ENCODE peak calls at places on chromosomes 5 and 9, in ten cellular contexts. J is upper lobe of right lung, Y is fibroblast of lung, V is D721Med, H is fibroblast of pulmonary artery, L is kidney, G is HCT116, Q is nephron progenitor cell, U is tibial artery, K is Calu3. S is an unnamed sample.

GRCh38 chr5:126898223-126898622 is 121.3 kb downstream of the LMNB1 start:
- DNase-seq in J (no peak), Q (no peak), H (no peak), Y (no peak), V (no peak), U (no peak), L (no peak), G (no peak), K (no peak), S (no peak)

GRCh38 chr9:108996653-108997052 is 16.6 kb downstream of the CTNNAL1 start:
- DNase-seq in U (no peak), J (no peak), V (no peak), Q (no peak), G (no peak), L (no peak), H (peak; percentile 56), Y (no peak), K (no peak), S (no peak)

GRCh38 chr5:134510970-134511795 is 14.3 kb upstream of the JADE2 start:
- DNase-seq in G (no peak), V (no peak), H (peak; percentile 43), J (no peak), Q (no peak), K (peak; percentile 91), Y (no peak), L (peak; percentile 74), U (no peak), S (peak; percentile 28)

GRCh38 chr9:112884086-112884485 is 6.6 kb downstream of the SLC46A2 start:
- DNase-seq in Q (peak; percentile 33), G (no peak), U (no peak), K (no peak), L (no peak), Y (no peak), V (no peak), J (no peak), H (peak; percentile 38), S (peak; percentile 10)

GRCh38 chr9:14051459-14051858 is 262.5 kb downstream of the NFIB start:
- DNase-seq in U (no peak), Q (no peak), H (peak; percentile 40), J (no peak), L (no peak), G (no peak), V (no peak), K (no peak), Y (peak; percentile 57), S (no peak)

GRCh38 chr5:172897691-172898512 is 61.3 kb upstream of the RPL26L1 start:
- DNase-seq in H (peak; percentile 80), V (no peak), J (no peak), L (no peak), Y (peak; percentile 82), K (no peak), G (no peak), U (no peak), Q (peak; percentile 12), S (peak; percentile 92)

GRCh38 chr5:131716650-131717049 is 80.2 kb downstream of the FNIP1 start:
- DNase-seq in L (no peak), Q (no peak), G (no peak), Y (no peak), U (no peak), H (no peak), J (no peak), V (no peak), K (no peak), S (no peak)

GRCh38 chr5:79806741-79807140 is 117.1 kb downstream of the CMYA5 start:
- DNase-seq in K (no peak), J (no peak), Y (no peak), U (no peak), Q (no peak), L (no peak), H (peak; percentile 7), G (no peak), V (no peak), S (no peak)

GRCh38 chr5:33257807-33258491 is 182.8 kb upstream of the TARS1 start:
- DNase-seq in U (no peak), G (peak; percentile 3), V (no peak), H (peak; percentile 81), J (no peak), Q (no peak), Y (peak; percentile 82), K (no peak), L (no peak), S (peak; percentile 78)

GRCh38 chr5:72855821-72856220 is 39.4 kb downstream of the TNPO1 start:
- DNase-seq in Y (no peak), L (no peak), K (no peak), H (no peak), U (no peak), V (no peak), Q (no peak), J (no peak), G (no peak), S (no peak)

DNA sequence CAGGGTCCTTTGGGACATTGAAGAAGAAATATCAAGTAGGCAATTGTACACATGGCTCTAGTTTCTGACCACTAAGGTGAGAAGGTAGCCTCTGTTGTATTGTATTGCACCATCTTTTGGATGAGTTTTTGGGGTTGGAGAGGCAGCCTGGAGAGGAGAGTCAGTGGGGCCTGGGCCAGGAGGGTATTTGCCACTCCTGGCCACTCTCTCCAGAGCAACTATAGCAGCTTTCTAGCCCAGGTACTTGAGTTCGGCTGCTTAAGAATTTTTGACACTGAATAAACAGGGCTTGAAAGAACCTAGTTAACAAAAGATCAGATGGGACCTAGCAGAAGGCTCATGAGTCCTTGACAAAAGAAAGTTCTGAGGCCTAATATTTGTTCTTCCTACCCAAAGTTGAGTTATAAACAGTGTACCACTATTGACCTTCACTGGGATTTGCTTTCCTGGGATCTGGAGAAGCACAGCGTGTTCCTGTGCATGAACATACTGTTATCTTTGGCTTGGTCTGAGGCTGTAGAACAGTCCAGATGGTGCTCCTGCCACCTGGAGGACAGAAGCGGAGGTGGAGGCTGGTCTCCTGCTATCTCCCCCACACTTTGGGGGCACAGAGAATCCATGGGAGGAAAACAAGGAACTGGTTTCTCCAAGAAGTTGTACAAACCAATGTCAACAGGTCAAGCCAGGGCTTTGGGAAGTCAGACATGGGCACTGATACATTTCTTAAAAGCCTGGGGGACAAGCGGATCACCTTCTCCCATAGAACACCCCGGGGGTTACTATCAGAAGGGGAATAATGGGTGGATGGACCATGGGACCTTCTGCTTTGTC is 110.4 kb upstream of the LIFR start:
- DNase-seq in Q (no peak), G (peak; percentile 19), K (peak; percentile 52), Y (peak; percentile 75), J (peak; percentile 65), L (no peak), U (peak; percentile 63), V (no peak), H (peak; percentile 72), S (peak; percentile 36)
- TF ChIP-seq CTCF in Q (peak; percentile 24), G (peak; percentile 67), K (peak; percentile 54), Y (peak; percentile 41), J (peak; percentile 62), L (peak; percentile 65), U (peak; percentile 74), V (peak; percentile 41), H (peak; percentile 85), S (peak; percentile 80)

GRCh38 chr5:150565868-150566267 is 57.9 kb downstream of the NDST1 start:
- DNase-seq in Q (no peak), V (no peak), H (no peak), Y (no peak), K (no peak), G (no peak), L (no peak), U (no peak), J (peak; percentile 23), S (no peak)

GRCh38 chr5:150570333-150570732 is 62.4 kb downstream of the NDST1 start:
- DNase-seq in Y (no peak), U (no peak), H (no peak), J (no peak), L (no peak), V (no peak), Q (no peak), G (no peak), K (no peak), S (no peak)

GRCh38 chr5:150567031-150567680 is 59.2 kb downstream of the NDST1 start:
- DNase-seq in K (no peak), U (no peak), L (no peak), G (no peak), Y (peak; percentile 95), J (no peak), Q (no peak), V (no peak), H (peak; percentile 95), S (peak; percentile 51)

GRCh38 chr5:150571836-150572235 is 63.9 kb downstream of the NDST1 start:
- DNase-seq in K (no peak), Y (no peak), G (no peak), L (no peak), Q (no peak), U (no peak), H (no peak), V (no peak), J (no peak), S (no peak)

GRCh38 chr5:150568663-150569062 is 60.7 kb downstream of the NDST1 start:
- DNase-seq in G (no peak), K (no peak), Q (no peak), H (no peak), J (no peak), Y (no peak), L (no peak), V (no peak), U (no peak), S (no peak)
- TF ChIP-seq CTCF in G (no peak), K (no peak), Q (no peak), H (no peak), J (no peak), Y (no peak), L (no peak), V (no peak), U (no peak), S (no peak)

GRCh38 chr5:103582364-103582763 is 19.8 kb upstream of the NUDT12 start:
- DNase-seq in K (peak; percentile 57), L (no peak), G (peak; percentile 53), U (no peak), J (no peak), V (no peak), Y (peak; percentile 74), Q (peak; percentile 41), H (peak; percentile 68), S (peak; percentile 12)

GRCh38 chr5:103589416-103590175 is 27.0 kb upstream of the NUDT12 start:
- DNase-seq in V (no peak), H (peak; percentile 17), Y (peak; percentile 23), K (no peak), Q (no peak), G (no peak), J (no peak), U (no peak), L (no peak), S (no peak)

DNA sequence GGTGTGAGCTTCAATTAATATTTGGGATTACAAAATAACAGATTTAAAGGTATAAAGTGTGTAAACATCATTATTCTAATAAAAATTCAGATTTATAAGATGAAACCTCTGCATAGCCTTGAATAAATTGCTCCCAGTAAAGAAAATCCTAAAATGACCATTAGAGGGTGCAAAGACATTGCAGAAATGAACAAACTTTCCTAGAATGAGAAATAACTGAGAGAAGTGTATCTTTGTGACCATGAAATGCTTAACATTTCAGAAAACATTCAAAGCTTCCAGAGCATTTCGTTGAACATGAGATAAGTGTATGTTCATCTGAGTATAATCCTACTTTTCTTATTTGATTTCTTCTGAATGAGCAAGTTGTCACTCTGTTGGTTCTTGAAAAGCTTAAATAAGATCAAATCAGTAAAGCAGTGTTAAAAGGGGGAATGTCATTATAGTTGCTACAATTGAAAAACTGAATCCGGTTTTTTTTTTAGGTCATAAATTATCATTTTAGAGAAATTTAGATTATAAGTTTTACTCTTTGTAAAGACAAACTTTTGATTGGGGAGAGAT is 24.7 kb upstream of the NUDT12 start:
- DNase-seq in Q (no peak), V (no peak), K (no peak), J (no peak), Y (peak; percentile 64), G (no peak), H (peak; percentile 53), L (no peak), U (no peak), S (peak; percentile 15)
- TF ChIP-seq CTCF in Q (peak; percentile 53), V (peak; percentile 77), K (no peak), J (peak; percentile 46), Y (no peak), G (peak; percentile 35), H (peak; percentile 56), L (peak; percentile 53), U (peak; percentile 35), S (peak; percentile 74)

GRCh38 chr5:157384971-157385709 is 74.9 kb upstream of the NIPAL4 start:
- DNase-seq in K (peak; percentile 50), Q (no peak), L (no peak), H (peak; percentile 95), V (no peak), J (no peak), G (no peak), Y (peak; percentile 94), U (peak; percentile 75), S (peak; percentile 100)
- TF ChIP-seq CTCF in K (no peak), Q (no peak), L (no peak), H (no peak), V (no peak), J (no peak), G (no peak), Y (no peak), U (no peak), S (no peak)